ENCODE peak calls at places on chromosomes 12 and 14, in nine cellular contexts. T is NCI-H2081; B is stimulated activated CD4-positive, alpha-beta T cell treated with anti-CD3 and anti-CD28 coated beads, Interleukin-1b, Interleukin-23, amount 100 ng/mL, for 24 hours; P is HT1080; H is EL; M is NCI-H446; I is Right ventricle myocardium inferior; U is SW480; Q is cerebellar nuclear complex. D is an unnamed sample.

GRCh38 chr12:53733051-53733812 is 6.0 kb upstream of the CALCOCO1 start:
- DNase-seq in M (peak; percentile 14), P (no peak), H (peak; percentile 78), I (no peak), B (no peak), T (no peak), Q (no peak), U (no peak), D (no peak)

GRCh38 chr12:109734219-109735000 is 20.8 kb downstream of the FAM222A start:
- DNase-seq in I (peak; percentile 42), B (no peak), H (no peak), Q (no peak), M (no peak), U (no peak), P (no peak), T (peak; percentile 83), D (peak; percentile 79)

GRCh38 chr12:108849653-108850052 is 7.7 kb downstream of the SSH1 start:
- DNase-seq in P (no peak), H (peak; percentile 49), T (no peak), M (no peak), B (no peak), I (no peak), Q (no peak), U (no peak), D (no peak)

GRCh38 chr12:68977909-68978610 is 45.1 kb upstream of the CPM start:
- DNase-seq in T (no peak), I (no peak), U (no peak), Q (no peak), H (no peak), B (no peak), M (no peak), P (no peak), D (no peak)

GRCh38 chr12:662541-663292 is 528 bp downstream of the NINJ2 start:
- DNase-seq in P (peak; percentile 19), M (no peak), I (no peak), B (no peak), T (no peak), Q (no peak), U (no peak), H (no peak), D (no peak)

GRCh38 chr14:103735022-103735421 is 19.4 kb downstream of the ZFYVE21 start:
- DNase-seq in T (no peak), Q (no peak), P (no peak), M (no peak), U (no peak), B (no peak), H (no peak), I (peak; percentile 46), D (no peak)

GRCh38 chr12:76012656-76013055 is 18.9 kb downstream of the PHLDA1 start:
- DNase-seq in M (no peak), I (no peak), U (no peak), Q (no peak), B (no peak), P (no peak), H (no peak), T (no peak), D (no peak)

GRCh38 chr12:107731376-107731775 is 29.6 kb downstream of the PRDM4 start:
- DNase-seq in M (no peak), P (no peak), B (no peak), Q (no peak), T (no peak), H (no peak), U (no peak), I (no peak), D (no peak)

GRCh38 chr14:55340482-55340881 is 69.3 kb downstream of the FBXO34 start:
- DNase-seq in U (no peak), B (no peak), I (no peak), T (no peak), M (no peak), Q (no peak), H (no peak), P (no peak), D (no peak)

GRCh38 chr12:131034631-131035267 is 81.0 kb downstream of the ADGRD1 start:
- DNase-seq in Q (no peak), P (no peak), I (no peak), B (no peak), M (no peak), U (no peak), H (no peak), T (no peak), D (no peak)

GRCh38 chr12:112008918-112009317 is 4.0 kb downstream of the TMEM116 start:
- DNase-seq in B (no peak), H (no peak), I (no peak), T (no peak), M (no peak), U (no peak), P (no peak), Q (no peak), D (no peak)

GRCh38 chr14:64572721-64573508 is 23.2 kb downstream of the PPP1R36 start:
- DNase-seq in I (no peak), B (no peak), Q (no peak), P (no peak), M (no peak), T (no peak), H (no peak), U (no peak), D (peak; percentile 9)

GRCh38 chr14:61280092-61280525 is 1.0 kb downstream of the TMEM30B start:
- DNase-seq in M (no peak), I (no peak), Q (no peak), P (no peak), U (no peak), T (no peak), B (peak; percentile 39), H (no peak), D (no peak)

GRCh38 chr14:36134026-36134425 is 42.5 kb downstream of the PTCSC3 start:
- DNase-seq in Q (no peak), T (no peak), H (no peak), I (no peak), M (no peak), U (no peak), B (no peak), P (peak; percentile 23), D (no peak)

GRCh38 chr12:103839893-103840292 is 1.1 kb downstream of the NT5DC3 start:
- DNase-seq in H (no peak), U (no peak), M (no peak), B (no peak), T (no peak), Q (no peak), P (no peak), I (no peak), D (no peak)

GRCh38 chr14:72726444-72726843 is 167.5 kb downstream of the DPF3 start:
- DNase-seq in T (no peak), B (no peak), I (no peak), U (no peak), M (no peak), H (no peak), P (no peak), Q (no peak), D (no peak)

GRCh38 chr12:112839386-112839972 is 47.9 kb downstream of the RPH3A start:
- DNase-seq in T (no peak), B (no peak), P (peak; percentile 100), M (peak; percentile 76), H (peak; percentile 93), U (peak; percentile 94), I (no peak), Q (no peak), D (no peak)

GRCh38 chr14:34629344-34629656 is 648 bp downstream of the SNX6 start:
- DNase-seq in I (no peak), T (no peak), P (no peak), B (no peak), H (no peak), M (no peak), U (peak; percentile 30), Q (no peak), D (no peak)

GRCh38 chr12:8145754-8146415 is 10.9 kb upstream of the ZNF705A start:
- DNase-seq in M (peak; percentile 41), I (peak; percentile 80), U (no peak), P (peak; percentile 33), B (no peak), T (no peak), Q (no peak), H (peak; percentile 60), D (peak; percentile 65)

GRCh38 chr12:11711675-11712327 is 62.3 kb downstream of the ETV6 start:
- DNase-seq in M (no peak), B (no peak), P (no peak), U (no peak), I (no peak), T (no peak), H (peak; percentile 15), Q (no peak), D (no peak)

GRCh38 chr12:95633671-95634465 is 82.6 kb upstream of the USP44 start:
- DNase-seq in B (no peak), I (no peak), M (peak; percentile 18), H (no peak), U (no peak), Q (no peak), P (no peak), T (no peak), D (no peak)

GRCh38 chr12:51863921-51864700 is 15.6 kb upstream of the FIGNL2 start:
- DNase-seq in B (no peak), I (no peak), M (no peak), U (peak; percentile 64), P (no peak), T (peak; percentile 32), H (no peak), Q (no peak), D (peak; percentile 92)

GRCh38 chr14:51849095-51849494 is 11.3 kb upstream of the GNG2 start:
- DNase-seq in P (peak; percentile 46), I (no peak), B (no peak), U (no peak), M (no peak), Q (no peak), T (no peak), H (peak; percentile 16), D (no peak)

GRCh38 chr12:101863971-101864370 is 13.4 kb upstream of the DRAM1 start:
- DNase-seq in H (peak; percentile 48), U (no peak), I (no peak), P (no peak), B (no peak), T (no peak), M (no peak), Q (no peak), D (no peak)

GRCh38 chr14:51318777-51319176 is 78.7 kb downstream of the TMX1 start:
- DNase-seq in P (no peak), H (no peak), U (no peak), I (no peak), B (no peak), T (no peak), M (peak; percentile 87), Q (no peak), D (no peak)

GRCh38 chr12:2013527-2014223 is 9.4 kb upstream of the DCP1B start:
- DNase-seq in B (no peak), U (no peak), M (no peak), Q (no peak), H (no peak), I (peak; percentile 74), P (no peak), T (peak; percentile 9), D (no peak)

GRCh38 chr14:100246809-100247428 is 8.0 kb downstream of the YY1 start:
- DNase-seq in I (no peak), M (peak; percentile 45), U (peak; percentile 82), H (peak; percentile 67), B (no peak), T (peak; percentile 67), Q (peak; percentile 13), P (peak; percentile 50), D (peak; percentile 69)

GRCh38 chr14:77478796-77479195 is 19.8 kb downstream of the ISM2 start:
- DNase-seq in B (no peak), U (no peak), P (no peak), H (no peak), T (no peak), I (no peak), M (no peak), Q (no peak), D (no peak)

GRCh38 chr14:85409496-85410210 is 120.3 kb upstream of the FLRT2 start:
- DNase-seq in Q (no peak), H (no peak), B (no peak), I (no peak), P (no peak), M (no peak), U (no peak), T (no peak), D (no peak)

D was measured in neural progenitor cell.